ENCODE peak calls at places on chromosomes 11 and 22, in five cellular contexts. G is T-helper 17 cell, M is AG04450, Q is dorsolateral prefrontal cortex, Z is tibial artery. I is an unnamed sample.

GRCh38 chr11:34816698-34817213 is 99.4 kb downstream of the APIP start:
- DNase-seq in G (no peak), M (no peak), Q (no peak), Z (no peak), I (no peak)

GRCh38 chr11:121141051-121141450 is 40.0 kb downstream of the TECTA start:
- DNase-seq in G (no peak), M (no peak), Q (no peak), Z (no peak), I (no peak)

GRCh38 chr11:34356576-34356917 is 1.3 kb downstream of the ABTB2 start:
- DNase-seq in G (no peak), M (no peak), Q (peak; percentile 23), Z (peak; percentile 63), I (no peak)

GRCh38 chr11:116557261-116557660 is 215.5 kb downstream of the BUD13 start:
- DNase-seq in G (no peak), M (no peak), Q (no peak), Z (no peak), I (no peak)

GRCh38 chr11:8566613-8567210 is 27.3 kb downstream of the STK33 start:
- DNase-seq in G (no peak), M (no peak), Q (no peak), Z (no peak), I (peak; percentile 39)

GRCh38 chr22:38843201-38843715 is 570 bp downstream of the NPTXR start:
- DNase-seq in G (peak; percentile 29), M (peak; percentile 52), Q (no peak), Z (no peak), I (peak; percentile 27)

GRCh38 chr11:122633219-122633829 is 22.2 kb upstream of the UBASH3B start:
- DNase-seq in G (no peak), M (no peak), Q (no peak), Z (no peak), I (peak; percentile 12)

GRCh38 chr11:72781313-72782080 is 12.3 kb downstream of the STARD10 start:
- DNase-seq in G (peak; percentile 54), M (no peak), Q (no peak), Z (no peak), I (no peak)

GRCh38 chr22:45599836-45600577 is 71.6 kb upstream of the ATXN10 start:
- DNase-seq in G (no peak), M (no peak), Q (no peak), Z (no peak), I (no peak)

GRCh38 chr22:25484498-25484897 is 80.0 kb upstream of the GRK3 start:
- DNase-seq in G (no peak), M (no peak), Q (no peak), Z (no peak), I (no peak)

GRCh38 chr11:28366549-28367341 is 258.6 kb downstream of the METTL15 start:
- DNase-seq in G (no peak), M (peak; percentile 15), Q (no peak), Z (no peak), I (no peak)

GRCh38 chr11:119290894-119291497 is 25.9 kb downstream of the MCAM start:
- DNase-seq in G (no peak), M (no peak), Q (no peak), Z (no peak), I (no peak)

GRCh38 chr11:130128626-130129025 is 31.0 kb upstream of the ST14 start:
- DNase-seq in G (no peak), M (no peak), Q (no peak), Z (no peak), I (no peak)

GRCh38 chr11:126645206-126645605 is 289.7 kb downstream of the ST3GAL4 start:
- DNase-seq in G (no peak), M (no peak), Q (no peak), Z (no peak), I (no peak)

GRCh38 chr11:746289-747175 is 732 bp upstream of the TALDO1 start:
- DNase-seq in G (no peak), M (no peak), Q (peak; percentile 60), Z (no peak), I (no peak)

GRCh38 chr11:73481626-73482025 is 105.4 kb downstream of the RELT start:
- DNase-seq in G (no peak), M (no peak), Q (no peak), Z (no peak), I (no peak)

GRCh38 chr22:45917700-45918454 is 59.1 kb downstream of the WNT7B start:
- DNase-seq in G (no peak), M (no peak), Q (no peak), Z (no peak), I (no peak)

GRCh38 chr11:86459682-86460460 is 85.2 kb downstream of the CCDC81 start:
- DNase-seq in G (no peak), M (peak; percentile 83), Q (peak; percentile 64), Z (peak; percentile 45), I (peak; percentile 26)

GRCh38 chr22:42933783-42934144 is 76.7 kb upstream of the ARFGAP3 start:
- DNase-seq in G (no peak), M (peak; percentile 82), Q (no peak), Z (no peak), I (peak; percentile 90)

GRCh38 chr11:15774021-15774862 is 582.1 kb downstream of the SOX6 start:
- DNase-seq in G (no peak), M (no peak), Q (no peak), Z (no peak), I (no peak)

GRCh38 chr11:57778318-57779037 is 16.9 kb downstream of the CTNND1 start:
- DNase-seq in G (no peak), M (peak; percentile 95), Q (peak; percentile 48), Z (peak; percentile 86), I (peak; percentile 81)

GRCh38 chr11:62069961-62070919 is 53.6 kb upstream of the INCENP start:
- DNase-seq in G (no peak), M (no peak), Q (no peak), Z (no peak), I (no peak)

GRCh38 chr22:24894998-24895397 is 51.5 kb downstream of the LHFPL7 start:
- DNase-seq in G (no peak), M (no peak), Q (no peak), Z (peak; percentile 85), I (no peak)

GRCh38 chr22:46574993-46575914 is 37.8 kb upstream of the CELSR1 start:
- DNase-seq in G (no peak), M (no peak), Q (no peak), Z (no peak), I (no peak)

GRCh38 chr11:94111660-94112059 is 17.0 kb upstream of the PANX1 start:
- DNase-seq in G (no peak), M (no peak), Q (no peak), Z (no peak), I (no peak)

GRCh38 chr11:22512457-22512856 is 113.2 kb downstream of the FANCF start:
- DNase-seq in G (no peak), M (no peak), Q (no peak), Z (no peak), I (no peak)

GRCh38 chr11:132205496-132205895 is 835.1 kb downstream of the NTM start:
- DNase-seq in G (no peak), M (no peak), Q (no peak), Z (no peak), I (no peak)

GRCh38 chr22:30291334-30291892 is 2.1 kb upstream of the CASTOR1 start:
- DNase-seq in G (no peak), M (no peak), Q (no peak), Z (no peak), I (no peak)

GRCh38 chr11:26420331-26420730 is 88.4 kb downstream of the ANO3 start:
- DNase-seq in G (no peak), M (no peak), Q (no peak), Z (no peak), I (no peak)

GRCh38 chr11:130827697-130828377 is 88.4 kb downstream of the SNX19 start:
- DNase-seq in G (no peak), M (peak; percentile 43), Q (no peak), Z (peak; percentile 66), I (peak; percentile 64)

GRCh38 chr11:122706689-122707088 is 51.2 kb downstream of the UBASH3B start:
- DNase-seq in G (no peak), M (no peak), Q (no peak), Z (no peak), I (no peak)

GRCh38 chr22:20472629-20473442 is 22.8 kb downstream of the KLHL22 start:
- DNase-seq in G (no peak), M (no peak), Q (no peak), Z (no peak), I (no peak)